ENCODE peak calls at places on chromosomes 7 and 10, in five cellular contexts. One of them, this sample, is unnamed.

GRCh38 chr7:19069842-19070241 is 47.6 kb downstream of the TWIST1 start:
- DNase-seq in kidney epithelial cell: no peak
- DNase-seq in A549: peak; percentile 4
- DNase-seq in ovary: no peak
- DNase-seq in fibroblast of lung: peak; percentile 8
- DNase-seq in this sample: peak; percentile 18

GRCh38 chr10:124737708-124738107 is 6.5 kb downstream of the FAM53B start:
- DNase-seq in kidney epithelial cell: no peak
- DNase-seq in ovary: no peak
- DNase-seq in A549: no peak
- DNase-seq in fibroblast of lung: no peak
- DNase-seq in this sample: no peak

GRCh38 chr7:132065193-132065972 is 509.0 kb upstream of the PODXL start:
- DNase-seq in fibroblast of lung: peak; percentile 98
- DNase-seq in ovary: peak; percentile 58
- DNase-seq in A549: peak; percentile 90
- DNase-seq in kidney epithelial cell: peak; percentile 96
- DNase-seq in this sample: peak; percentile 97

GRCh38 chr10:32415361-32415760 is 30.6 kb upstream of the CCDC7 start:
- DNase-seq in fibroblast of lung: no peak
- DNase-seq in ovary: no peak
- DNase-seq in A549: no peak
- DNase-seq in kidney epithelial cell: no peak
- DNase-seq in this sample: no peak

GRCh38 chr7:117014099-117014656 is 60.9 kb downstream of the ST7 start:
- DNase-seq in A549: no peak
- DNase-seq in ovary: no peak
- DNase-seq in fibroblast of lung: no peak
- DNase-seq in kidney epithelial cell: no peak
- DNase-seq in this sample: no peak

GRCh38 chr7:130891254-130892094 is 157.5 kb upstream of the KLF14 start:
- DNase-seq in ovary: peak; percentile 72
- DNase-seq in A549: peak; percentile 83
- DNase-seq in fibroblast of lung: peak; percentile 98
- DNase-seq in kidney epithelial cell: no peak
- DNase-seq in this sample: peak; percentile 89

GRCh38 chr7:155918720-155919399 is 106.6 kb upstream of the SHH start:
- DNase-seq in ovary: no peak
- DNase-seq in kidney epithelial cell: peak; percentile 87
- DNase-seq in A549: peak; percentile 95
- DNase-seq in fibroblast of lung: peak; percentile 98
- DNase-seq in this sample: peak; percentile 89

GRCh38 chr7:3230908-3231307 is 70.1 kb upstream of the SDK1 start:
- DNase-seq in fibroblast of lung: no peak
- DNase-seq in ovary: no peak
- DNase-seq in kidney epithelial cell: no peak
- DNase-seq in A549: no peak
- DNase-seq in this sample: no peak

GRCh38 chr10:131279516-131279915 is 32.0 kb downstream of the TCERG1L start:
- DNase-seq in ovary: no peak
- DNase-seq in kidney epithelial cell: no peak
- DNase-seq in A549: no peak
- DNase-seq in fibroblast of lung: no peak
- DNase-seq in this sample: no peak

GRCh38 chr7:1397491-1398327 is 61.6 kb downstream of the MICALL2 start:
- DNase-seq in fibroblast of lung: peak; percentile 76
- DNase-seq in A549: no peak
- DNase-seq in ovary: no peak
- DNase-seq in kidney epithelial cell: no peak
- DNase-seq in this sample: peak; percentile 11

DNA sequence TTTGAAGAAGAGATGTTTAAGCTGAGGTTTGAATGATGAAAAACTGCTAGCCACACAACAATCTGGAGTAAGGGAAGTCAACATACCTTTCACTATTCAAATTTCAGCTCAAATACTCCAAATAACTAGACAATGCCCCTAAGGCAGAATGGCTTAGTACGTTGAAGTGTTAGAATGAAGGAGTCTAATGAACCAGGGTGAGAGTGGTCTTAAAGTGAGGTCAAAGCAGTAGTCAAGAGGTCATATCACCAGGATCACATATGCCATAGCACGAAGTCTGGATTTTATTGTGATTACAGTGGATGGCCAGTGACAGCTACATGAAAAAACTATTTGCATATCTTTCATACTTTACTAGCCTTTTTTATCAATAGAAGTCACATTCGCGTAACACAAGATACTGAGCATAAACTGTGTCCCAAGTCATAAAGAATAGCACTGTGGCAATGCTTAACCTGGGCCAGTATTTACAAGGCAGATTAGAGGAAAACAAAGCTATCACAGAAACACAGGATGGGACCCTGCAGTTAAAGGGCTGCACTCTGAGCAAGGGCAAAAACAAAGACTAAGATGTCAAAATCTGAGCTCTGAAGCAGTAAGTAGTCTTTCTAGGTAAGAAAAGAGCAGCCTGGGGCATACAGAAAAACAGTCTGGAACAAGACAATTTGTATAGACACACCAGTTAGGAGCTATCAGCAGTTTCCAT is 61.5 kb downstream of the HYCC1 start:
- DNase-seq in fibroblast of lung: no peak
- DNase-seq in kidney epithelial cell: no peak
- DNase-seq in A549: no peak
- DNase-seq in ovary: no peak
- DNase-seq in this sample: no peak
- H3K4me3 ChIP-seq in fibroblast of lung: no peak overlapping the region
- H3K4me3 ChIP-seq in kidney epithelial cell: no peak overlapping the region
- H3K4me3 ChIP-seq in A549: no peak overlapping the region
- H3K4me3 ChIP-seq in ovary: no peak overlapping the region
- H3K4me3 ChIP-seq in this sample: no peak overlapping the region

GRCh38 chr10:98388086-98388655 is 26.8 kb downstream of the PYROXD2 start:
- DNase-seq in ovary: no peak
- DNase-seq in fibroblast of lung: no peak
- DNase-seq in A549: no peak
- DNase-seq in kidney epithelial cell: no peak
- DNase-seq in this sample: no peak
- TF ChIP-seq CTCF in ovary: no peak
- TF ChIP-seq CTCF in fibroblast of lung: no peak
- TF ChIP-seq CTCF in A549: no peak
- TF ChIP-seq CTCF in kidney epithelial cell: no peak
- TF ChIP-seq CTCF in this sample: no peak

GRCh38 chr7:100603697-100604077 is 1.5 kb downstream of the PCOLCE start:
- DNase-seq in kidney epithelial cell: no peak
- DNase-seq in ovary: no peak
- DNase-seq in fibroblast of lung: peak; percentile 35
- DNase-seq in A549: no peak
- DNase-seq in this sample: no peak
- H3K4me3 ChIP-seq in kidney epithelial cell: peak overlapping the region; percentile 51
- H3K4me3 ChIP-seq in ovary: peak overlapping the region; percentile 75
- H3K4me3 ChIP-seq in fibroblast of lung: peak overlapping the region; percentile 98
- H3K4me3 ChIP-seq in A549: peak overlapping the region; percentile 74
- H3K4me3 ChIP-seq in this sample: peak overlapping the region; percentile 60

GRCh38 chr7:121164247-121164646 is 164.6 kb upstream of the WNT16 start:
- DNase-seq in ovary: no peak
- DNase-seq in fibroblast of lung: no peak
- DNase-seq in A549: no peak
- DNase-seq in kidney epithelial cell: no peak
- DNase-seq in this sample: no peak

GRCh38 chr7:121160150-121161008 is 168.4 kb upstream of the WNT16 start:
- DNase-seq in fibroblast of lung: no peak
- DNase-seq in kidney epithelial cell: no peak
- DNase-seq in ovary: no peak
- DNase-seq in A549: no peak
- DNase-seq in this sample: no peak

GRCh38 chr7:121159553-121159952 is 169.2 kb upstream of the WNT16 start:
- DNase-seq in kidney epithelial cell: no peak
- DNase-seq in A549: no peak
- DNase-seq in ovary: no peak
- DNase-seq in fibroblast of lung: no peak
- DNase-seq in this sample: no peak

GRCh38 chr7:121166885-121167284 is 161.9 kb upstream of the WNT16 start:
- DNase-seq in fibroblast of lung: no peak
- DNase-seq in ovary: no peak
- DNase-seq in kidney epithelial cell: no peak
- DNase-seq in A549: no peak
- DNase-seq in this sample: no peak

DNA sequence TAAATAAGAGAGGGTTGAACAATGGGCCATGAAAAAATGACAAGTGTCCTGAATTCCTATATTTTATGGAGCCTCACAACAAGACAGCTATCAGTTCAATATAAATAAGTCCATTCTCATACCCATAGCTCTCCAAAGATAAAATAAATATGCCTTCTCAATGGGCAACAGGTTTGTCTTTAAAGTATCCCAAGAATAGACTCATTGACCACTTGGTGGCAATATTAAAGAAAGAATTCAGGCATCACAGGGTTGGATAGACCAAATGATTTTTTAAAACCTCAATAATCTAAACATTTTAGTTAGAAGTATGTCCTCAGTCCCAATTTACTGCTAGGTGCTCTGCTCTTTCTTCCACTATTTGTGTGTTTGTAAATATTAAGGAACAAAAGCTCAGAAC is 165.1 kb upstream of the WNT16 start:
- DNase-seq in A549: no peak
- DNase-seq in ovary: no peak
- DNase-seq in kidney epithelial cell: no peak
- DNase-seq in fibroblast of lung: no peak
- DNase-seq in this sample: no peak
- TF ChIP-seq CTCF in A549: no peak
- TF ChIP-seq CTCF in ovary: no peak
- TF ChIP-seq CTCF in kidney epithelial cell: no peak
- TF ChIP-seq CTCF in fibroblast of lung: no peak
- TF ChIP-seq CTCF in this sample: no peak

DNA sequence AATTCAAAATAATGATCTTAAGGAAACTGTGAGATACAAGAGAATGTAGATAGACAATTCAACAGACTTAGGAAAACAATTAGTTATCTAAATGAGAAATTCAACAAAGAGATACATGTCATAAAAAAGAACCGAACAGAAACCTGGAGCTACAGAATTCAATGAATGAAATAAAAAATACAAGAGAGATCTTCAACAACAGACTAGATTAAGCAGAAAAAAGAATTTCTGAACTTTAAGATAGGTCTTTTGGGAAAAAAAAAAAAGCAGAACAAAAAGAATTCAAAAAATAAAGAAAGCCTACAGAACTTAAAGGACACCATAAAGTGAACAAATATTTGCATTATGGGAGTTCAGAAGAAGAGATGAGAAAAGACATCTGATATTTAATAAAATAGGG is 129.1 kb upstream of the FOXK1 start:
- DNase-seq in ovary: no peak
- DNase-seq in A549: no peak
- DNase-seq in fibroblast of lung: no peak
- DNase-seq in kidney epithelial cell: no peak
- DNase-seq in this sample: no peak
- H3K4me3 ChIP-seq in ovary: no peak overlapping the region
- H3K4me3 ChIP-seq in A549: no peak overlapping the region
- H3K4me3 ChIP-seq in fibroblast of lung: no peak overlapping the region
- H3K4me3 ChIP-seq in kidney epithelial cell: no peak overlapping the region
- H3K4me3 ChIP-seq in this sample: no peak overlapping the region

DNA sequence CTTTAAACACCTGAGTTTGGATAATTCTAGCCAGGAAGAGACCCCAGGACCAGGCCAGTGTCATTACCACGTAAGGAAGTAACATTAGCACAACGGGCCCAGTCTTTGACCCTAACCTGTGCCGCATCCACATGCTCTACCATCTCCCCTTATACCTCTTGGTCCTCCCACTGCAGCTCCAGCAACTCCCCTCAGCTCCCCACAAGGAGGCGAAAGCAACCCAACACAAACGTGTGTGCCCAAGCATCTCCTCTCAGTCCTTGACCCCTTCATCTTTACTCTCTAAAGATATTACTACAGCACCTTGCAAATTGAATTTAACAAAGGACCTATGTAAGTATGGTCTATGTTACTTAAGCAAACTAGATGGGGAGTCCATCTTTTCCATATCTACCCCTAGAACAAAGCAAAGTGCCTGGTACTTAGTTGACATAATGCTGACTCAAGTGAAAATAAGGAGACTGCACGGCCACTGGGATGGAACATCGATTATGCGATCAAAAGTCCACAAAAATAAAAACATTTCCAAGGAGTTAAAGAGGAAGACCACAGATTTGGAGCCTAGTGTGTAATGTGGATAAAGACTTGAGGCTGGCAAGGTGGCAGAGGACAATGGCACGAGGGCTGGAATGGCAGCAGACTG is 147.7 kb downstream of the JAZF1 start:
- DNase-seq in A549: peak; percentile 46
- DNase-seq in ovary: no peak
- DNase-seq in fibroblast of lung: no peak
- DNase-seq in kidney epithelial cell: no peak
- DNase-seq in this sample: no peak
- TF ChIP-seq CTCF in A549: no peak
- TF ChIP-seq CTCF in ovary: no peak
- TF ChIP-seq CTCF in fibroblast of lung: no peak
- TF ChIP-seq CTCF in kidney epithelial cell: no peak
- TF ChIP-seq CTCF in this sample: no peak

DNA sequence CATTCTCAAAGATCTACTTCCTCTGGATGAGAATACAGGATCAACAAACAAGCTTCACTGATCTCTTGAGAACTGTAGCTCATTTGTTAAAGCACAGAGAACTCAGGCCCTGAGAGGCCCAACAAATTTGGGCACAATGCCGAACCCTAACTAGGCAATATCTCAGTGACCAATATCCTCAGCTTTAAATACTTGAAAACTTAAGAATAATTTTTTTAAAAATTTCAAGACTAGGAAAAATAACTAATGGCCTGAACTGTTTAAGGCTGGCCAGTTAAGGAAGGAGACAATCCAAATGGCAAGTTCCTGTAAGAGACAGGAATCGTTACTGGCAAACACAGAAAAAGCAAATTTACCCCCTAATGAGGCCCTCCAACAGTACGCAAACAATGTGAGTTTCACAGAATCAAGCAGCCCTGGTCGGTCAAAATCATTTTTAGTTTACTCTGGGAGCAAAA is 39.7 kb downstream of the NT5C2 start:
- DNase-seq in A549: peak; percentile 38
- DNase-seq in ovary: no peak
- DNase-seq in fibroblast of lung: peak; percentile 25
- DNase-seq in kidney epithelial cell: no peak
- DNase-seq in this sample: no peak
- H3K4me3 ChIP-seq in A549: peak overlapping the region; percentile 20
- H3K4me3 ChIP-seq in ovary: peak overlapping the region; percentile 2
- H3K4me3 ChIP-seq in fibroblast of lung: peak overlapping the region; percentile 33
- H3K4me3 ChIP-seq in kidney epithelial cell: no peak overlapping the region
- H3K4me3 ChIP-seq in this sample: no peak overlapping the region

GRCh38 chr7:128879939-128880746 is 17.5 kb downstream of the ATP6V1F start:
- DNase-seq in A549: peak; percentile 68
- DNase-seq in kidney epithelial cell: no peak
- DNase-seq in ovary: peak; percentile 62
- DNase-seq in fibroblast of lung: peak; percentile 48
- DNase-seq in this sample: peak; percentile 42
- TF ChIP-seq CTCF in A549: peak; percentile 76
- TF ChIP-seq CTCF in kidney epithelial cell: peak; percentile 88
- TF ChIP-seq CTCF in ovary: peak; percentile 35
- TF ChIP-seq CTCF in fibroblast of lung: peak; percentile 73
- TF ChIP-seq CTCF in this sample: peak; percentile 96

This sample was measured in bronchial epithelial cell.